ENCODE peak calls at places on chromosomes 7 and 10, in seven cellular contexts. U, H, W, Q, J, Y and R are unnamed samples.

GRCh38 chr7:38858281-38858884 is 50.6 kb downstream of the VPS41 start:
- DNase-seq in W (no peak), H (no peak), Y (no peak), U (no peak), Q (no peak), J (no peak), R (no peak)

GRCh38 chr10:127346604-127347003 is 150.2 kb upstream of the INSYN2A start:
- DNase-seq in Y (no peak), W (no peak), Q (no peak), J (no peak), H (no peak), U (no peak), R (no peak)

GRCh38 chr10:53786236-53786635 is 1013.7 kb upstream of the MBL2 start:
- DNase-seq in J (no peak), H (no peak), U (no peak), Y (peak), W (no peak), Q (no peak), R (no peak)

GRCh38 chr7:141339603-141340002 is 211.6 kb upstream of the AGK start:
- DNase-seq in Q (no peak), W (no peak), U (no peak), Y (no peak), H (no peak), J (no peak), R (no peak)

GRCh38 chr10:126065751-126066150 is 169.4 kb downstream of the FANK1 start:
- DNase-seq in J (no peak), Y (no peak), U (no peak), W (no peak), Q (no peak), H (no peak), R (no peak)

GRCh38 chr10:101291254-101292193 is 62.3 kb upstream of the LBX1 start:
- DNase-seq in H (no peak), Y (peak), J (peak), U (peak), Q (peak), W (no peak), R (no peak)

GRCh38 chr10:60433684-60434083 is 44.0 kb upstream of the ANK3 start:
- DNase-seq in W (no peak), H (no peak), U (no peak), Q (no peak), J (no peak), Y (no peak), R (no peak)

GRCh38 chr7:73892003-73892975 is 31.3 kb downstream of the TMEM270 start:
- DNase-seq in J (no peak), Y (no peak), Q (no peak), U (peak), W (no peak), H (no peak), R (no peak)

GRCh38 chr10:19728376-19728775 is 87.9 kb upstream of the PLXDC2 start:
- DNase-seq in H (no peak), U (peak), W (no peak), Q (no peak), J (no peak), Y (no peak), R (no peak)

GRCh38 chr7:138358850-138359341 is 101.2 kb upstream of the TRIM24 start:
- DNase-seq in Q (no peak), U (no peak), Y (no peak), J (no peak), W (no peak), H (no peak), R (no peak)

GRCh38 chr10:129417882-129418281 is 49.2 kb upstream of the MGMT start:
- DNase-seq in W (no peak), U (no peak), Q (no peak), H (no peak), Y (no peak), J (no peak), R (no peak)

GRCh38 chr10:63260860-63261251 is 127.7 kb downstream of the NRBF2 start:
- DNase-seq in H (no peak), Q (no peak), W (no peak), Y (no peak), U (no peak), J (no peak), R (no peak)

GRCh38 chr7:74290999-74291441 is 1.8 kb downstream of the CLIP2 start:
- DNase-seq in Y (no peak), W (no peak), J (no peak), H (no peak), U (peak), Q (no peak), R (no peak)

GRCh38 chr10:77834540-77834939 is 92.0 kb downstream of the DLG5 start:
- DNase-seq in H (no peak), J (no peak), Q (no peak), W (no peak), Y (no peak), U (no peak), R (no peak)

GRCh38 chr7:84982199-84982598 is 204.7 kb downstream of the SEMA3D start:
- DNase-seq in Y (no peak), Q (no peak), J (no peak), U (no peak), W (no peak), H (no peak), R (no peak)

GRCh38 chr10:114629083-114629823 is 28.8 kb downstream of the ABLIM1 start:
- DNase-seq in H (no peak), J (no peak), Y (no peak), U (no peak), W (no peak), Q (no peak), R (no peak)

GRCh38 chr7:41508755-41509154 is 194.1 kb downstream of the INHBA start:
- DNase-seq in H (no peak), U (no peak), J (no peak), Q (no peak), Y (no peak), W (no peak), R (no peak)

GRCh38 chr10:34538291-34538829 is 276.7 kb downstream of the PARD3 start:
- DNase-seq in H (no peak), J (peak), U (no peak), Q (no peak), Y (no peak), W (peak), R (no peak)

GRCh38 chr7:92156976-92157375 is 22.0 kb downstream of the LRRD1 start:
- DNase-seq in U (no peak), H (no peak), Q (no peak), J (no peak), W (no peak), Y (no peak), R (no peak)

GRCh38 chr7:29398011-29398410 is 165.6 kb upstream of the PRR15 start:
- DNase-seq in Y (no peak), W (no peak), U (no peak), J (no peak), H (no peak), Q (no peak), R (no peak)

GRCh38 chr7:29400435-29400834 is 163.2 kb upstream of the PRR15 start:
- DNase-seq in W (no peak), J (no peak), Q (no peak), Y (no peak), U (no peak), H (no peak), R (no peak)

GRCh38 chr7:29397398-29397797 is 166.2 kb upstream of the PRR15 start:
- DNase-seq in Q (no peak), J (no peak), U (no peak), H (no peak), Y (no peak), W (no peak), R (no peak)

GRCh38 chr7:29405891-29406290 is 157.7 kb upstream of the PRR15 start:
- DNase-seq in Y (no peak), Q (no peak), W (no peak), J (no peak), H (no peak), U (no peak), R (no peak)

DNA sequence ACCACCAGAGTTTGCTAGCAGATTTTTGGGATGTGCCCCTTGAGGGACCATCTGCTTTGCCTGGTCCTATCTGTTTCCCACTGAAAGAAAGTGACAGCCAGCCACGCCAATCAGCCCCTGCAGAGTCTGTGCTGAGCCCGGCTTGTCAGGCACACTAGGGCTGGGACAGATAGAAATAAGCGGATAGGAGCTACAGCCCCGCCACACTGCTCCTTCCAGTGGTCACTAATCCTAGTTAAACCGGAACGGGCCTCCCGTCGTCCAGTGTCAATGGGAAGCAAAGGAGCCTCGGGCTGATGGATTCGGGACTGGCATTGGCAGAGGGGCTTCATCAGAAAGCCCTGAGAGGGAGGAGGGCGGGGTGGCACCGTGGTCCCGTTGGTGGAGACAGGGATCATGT is 161.8 kb upstream of the PRR15 start:
- DNase-seq in H (no peak), U (no peak), J (no peak), W (no peak), Q (no peak), Y (no peak), R (no peak)
- TF ChIP-seq CTCF in H (no peak), U (no peak), J (no peak), W (no peak), Q (no peak), Y (no peak), R (no peak)

GRCh38 chr7:102155821-102156441 is 130.7 kb upstream of the SH2B2 start:
- DNase-seq in W (no peak), H (no peak), Y (peak), U (no peak), J (no peak), Q (peak), R (no peak)

GRCh38 chr7:102154425-102154824 is 132.2 kb upstream of the SH2B2 start:
- DNase-seq in Y (no peak), W (no peak), Q (no peak), J (no peak), H (no peak), U (no peak), R (no peak)

GRCh38 chr7:102150266-102150665 is 136.4 kb upstream of the SH2B2 start:
- DNase-seq in Q (no peak), J (no peak), H (no peak), Y (no peak), W (no peak), U (no peak), R (no peak)

GRCh38 chr7:102153586-102153948 is 133.1 kb upstream of the SH2B2 start:
- DNase-seq in W (no peak), Y (no peak), J (no peak), U (no peak), Q (no peak), H (no peak), R (no peak)

DNA sequence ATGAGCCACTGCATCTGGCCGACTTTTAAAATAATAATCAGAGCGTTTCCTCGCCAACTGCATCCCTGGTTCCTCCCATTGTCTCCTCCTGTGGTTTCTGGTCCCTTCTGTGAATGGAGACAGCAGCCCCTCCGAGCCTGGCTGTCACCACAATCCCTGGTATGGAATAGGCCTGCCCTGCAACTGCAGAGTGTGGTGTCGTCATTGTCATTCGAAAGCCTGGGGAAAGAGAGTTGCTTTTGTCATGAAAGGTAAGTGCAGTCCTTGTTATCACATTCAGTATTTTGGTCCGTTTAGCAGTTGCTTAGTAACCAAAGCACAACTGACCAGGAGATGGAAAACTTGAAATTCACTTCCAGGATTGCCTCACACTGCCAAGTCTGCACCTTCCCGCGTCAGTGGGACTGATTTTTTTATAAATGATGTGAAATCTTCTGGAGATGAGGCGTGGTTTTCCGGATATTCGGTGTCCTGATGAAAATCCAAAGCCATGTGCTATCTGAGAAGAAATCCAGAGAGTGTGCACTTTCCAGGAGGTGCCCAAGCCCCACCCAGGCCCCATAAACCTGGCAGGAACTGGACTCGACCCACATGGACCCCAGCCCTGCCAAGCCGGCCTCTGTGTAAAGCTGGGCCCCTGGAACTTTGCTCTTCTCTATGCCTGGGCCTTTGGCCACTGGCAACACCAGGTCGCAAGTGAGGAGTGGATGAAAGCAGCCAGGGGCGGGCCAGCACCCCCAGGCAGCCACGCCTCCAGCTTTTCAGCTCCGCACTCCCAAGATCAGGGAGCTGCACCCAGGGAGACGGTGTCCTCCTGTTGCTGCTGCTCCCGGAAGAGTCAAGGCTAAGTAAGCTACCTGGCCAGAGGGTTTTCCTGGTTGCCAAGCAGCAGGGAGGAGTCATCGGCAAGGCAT is 133.7 kb upstream of the SH2B2 start:
- DNase-seq in J (peak), U (no peak), Y (no peak), W (no peak), H (no peak), Q (no peak), R (no peak)
- TF ChIP-seq EP300 in J (no peak), U (peak), Y (no peak), W (no peak), H (no peak), Q (no peak), R (no peak)

GRCh38 chr10:28717659-28718201 is 40.4 kb downstream of the BAMBI start:
- DNase-seq in U (no peak), H (no peak), W (no peak), J (no peak), Y (no peak), Q (no peak), R (no peak)

GRCh38 chr10:28722065-28722803 is 44.9 kb downstream of the BAMBI start:
- DNase-seq in H (no peak), Y (no peak), W (no peak), U (peak), Q (peak), J (peak), R (peak)

GRCh38 chr10:28716748-28717147 is 39.4 kb downstream of the BAMBI start:
- DNase-seq in W (no peak), J (no peak), Q (no peak), H (no peak), Y (no peak), U (no peak), R (no peak)

GRCh38 chr10:28719789-28720436 is 42.6 kb downstream of the BAMBI start:
- DNase-seq in U (no peak), Y (no peak), W (no peak), J (no peak), Q (no peak), H (no peak), R (no peak)

GRCh38 chr10:28721318-28721717 is 44.0 kb downstream of the BAMBI start:
- DNase-seq in U (no peak), J (no peak), Y (no peak), H (no peak), W (no peak), Q (no peak), R (no peak)
- H3K4me3 ChIP-seq in U (no peak), J (no peak), Y (no peak), H (no peak), W (no peak), Q (no peak), R (no peak)

DNA sequence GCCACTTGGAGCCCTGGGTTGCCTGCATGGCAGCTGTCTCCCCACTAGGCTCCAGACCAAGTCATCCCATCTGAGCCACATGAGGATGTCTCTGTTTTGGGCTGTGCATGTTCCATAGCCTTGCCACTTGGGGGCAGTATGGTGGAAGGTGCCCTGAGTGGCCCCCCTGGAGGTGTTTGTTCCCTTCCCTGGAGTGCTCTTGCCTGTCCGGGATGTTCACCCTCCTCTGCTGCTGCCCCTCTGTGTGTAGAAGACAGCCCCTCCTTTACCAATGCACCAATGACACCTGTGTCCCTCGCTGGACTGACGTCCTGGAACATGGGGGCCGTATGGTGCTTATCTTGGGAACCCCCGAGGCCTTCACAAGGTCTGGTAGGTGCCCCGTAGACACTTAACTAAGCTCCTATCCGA is 100.2 kb downstream of the ACTR3B start:
- DNase-seq in U (no peak), Q (no peak), W (no peak), J (peak), Y (peak), H (no peak), R (no peak)
- TF ChIP-seq CTCF in U (no peak), Q (no peak), W (peak), J (peak), Y (peak), H (peak), R (no peak)

DNA sequence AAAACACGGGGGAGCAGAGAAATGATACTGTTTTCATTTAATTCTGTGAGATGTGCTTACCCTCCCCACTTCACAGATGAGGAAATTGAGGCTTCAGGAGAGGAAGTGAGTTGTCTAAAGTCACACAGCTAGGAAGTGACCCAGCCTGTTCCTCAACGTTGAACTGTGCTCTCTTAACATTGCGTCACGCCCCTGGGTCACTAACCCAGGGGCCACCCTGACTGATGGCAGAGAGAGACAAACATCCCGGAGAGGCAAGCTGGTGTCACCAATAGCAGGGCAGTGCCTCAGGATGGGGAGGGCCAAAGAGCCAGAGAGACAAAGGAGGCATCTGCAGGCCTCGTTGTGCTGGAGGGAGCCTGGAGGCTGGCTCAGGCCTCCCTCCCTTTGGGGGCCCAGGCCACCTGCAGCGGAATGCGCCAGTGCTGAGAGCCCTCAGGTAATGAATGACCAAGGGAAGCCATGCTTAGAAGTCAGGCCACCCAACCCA is 81.4 kb downstream of the C10orf105 start:
- DNase-seq in H (no peak), Q (no peak), Y (peak), W (no peak), U (peak), J (no peak), R (no peak)
- TF ChIP-seq EP300 in H (no peak), Q (no peak), Y (peak), W (no peak), U (no peak), J (no peak), R (no peak)

GRCh38 chr10:17444062-17444714 is 10.2 kb downstream of the ST8SIA6 start:
- DNase-seq in U (no peak), J (no peak), Y (no peak), W (peak), H (no peak), Q (no peak), R (no peak)
- H3K4me3 ChIP-seq in U (no peak), J (no peak), Y (no peak), W (peak), H (no peak), Q (no peak), R (no peak)

GRCh38 chr10:91745086-91745831 is 53.0 kb upstream of the TNKS2 start:
- DNase-seq in J (peak), H (no peak), Q (no peak), W (no peak), Y (no peak), U (no peak), R (no peak)
- TF ChIP-seq CTCF in J (peak), H (peak), Q (no peak), W (peak), Y (peak), U (no peak), R (no peak)

DNA sequence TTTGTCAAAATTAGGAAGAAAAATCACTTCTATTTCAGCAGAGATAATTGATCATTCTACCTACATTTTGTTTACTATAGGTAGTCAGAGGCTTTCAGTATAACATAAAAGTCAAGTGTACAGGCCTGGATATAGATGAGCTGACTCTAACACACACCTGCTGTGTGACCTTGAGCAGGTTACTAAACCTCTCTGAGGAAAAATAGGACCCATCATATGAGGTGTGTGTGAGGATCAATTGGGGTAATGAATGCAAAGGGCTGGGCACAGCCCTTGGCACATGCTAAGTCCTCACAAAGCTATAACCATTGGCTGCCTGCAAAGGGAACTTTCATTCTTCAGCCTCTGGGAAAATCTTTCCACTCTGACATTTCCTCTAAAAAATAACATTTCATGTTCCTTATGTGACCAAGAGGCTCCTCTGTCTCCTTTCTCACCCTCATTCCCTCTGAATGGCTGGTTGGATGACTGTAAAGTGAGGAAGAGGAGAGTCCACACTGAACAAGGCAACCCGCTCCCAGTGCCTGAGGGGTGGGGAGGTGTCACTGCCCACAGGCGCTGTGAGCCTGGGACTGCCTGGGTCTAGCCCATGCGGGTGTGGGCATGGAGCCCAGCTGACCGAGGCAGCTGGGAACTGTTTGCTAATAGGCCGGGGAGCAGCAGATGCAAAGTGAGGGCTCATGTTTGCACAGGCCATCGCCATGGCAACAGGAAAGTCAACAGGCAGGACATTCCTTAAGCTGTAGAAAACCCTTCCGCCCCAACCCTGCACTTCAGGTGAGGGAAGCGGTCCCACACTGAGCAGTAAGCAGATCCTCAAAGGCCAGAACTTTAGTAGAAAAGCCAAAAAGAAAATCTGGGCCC is 36.8 kb downstream of the MYOF start:
- DNase-seq in H (peak), Q (peak), Y (peak), U (peak), J (peak), W (no peak), R (peak)
- TF ChIP-seq EP300 in H (no peak), Q (peak), Y (no peak), U (peak), J (no peak), W (no peak), R (peak)

DNA sequence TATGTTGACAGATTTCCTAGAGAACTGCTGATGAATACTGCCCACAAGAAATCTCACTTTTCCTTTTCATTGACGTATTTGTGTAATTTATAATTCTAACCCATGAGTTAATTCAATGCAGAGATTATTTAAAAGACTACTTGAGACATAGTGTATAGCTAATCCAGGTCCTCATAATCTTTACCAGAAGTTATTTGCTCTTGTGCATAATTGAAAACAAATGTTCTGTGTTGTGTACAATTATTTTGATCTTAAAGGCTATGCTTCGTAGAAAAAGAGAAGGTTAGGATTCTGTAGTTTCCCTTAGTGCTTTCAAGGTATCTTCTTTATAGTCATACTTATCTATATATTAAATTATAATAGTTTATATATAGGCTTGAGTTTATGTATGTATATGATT is 70.4 kb upstream of the GLCCI1 start:
- DNase-seq in W (no peak), U (no peak), Y (no peak), H (no peak), J (no peak), Q (no peak), R (no peak)
- H3K4me3 ChIP-seq in W (no peak), U (no peak), Y (no peak), H (no peak), J (no peak), Q (no peak), R (no peak)